ENCODE peak calls at places on chromosomes 2 and 18, in ten cellular contexts. I is ELR; L is HepG2; K is amniotic stem cell; E is stimulated activated CD4-positive, alpha-beta T cell treated with anti-CD3 and anti-CD28 coated beads, Interleukin-4, amount 100 ng/mL, for 4 hours; G is kidney glomerular epithelial cell; B is caudate nucleus; D is B cell; W is left colon; H is COR-L47. C is an unnamed sample.

GRCh38 chr2:57862727-57863126 is 183.9 kb upstream of the VRK2 start:
- DNase-seq in I (no peak), L (no peak), K (no peak), E (no peak), G (no peak), B (no peak), D (no peak), W (no peak), H (no peak), C (no peak)

GRCh38 chr2:241728000-241728399 is 6.4 kb upstream of the D2HGDH start:
- DNase-seq in I (no peak), L (no peak), K (no peak), E (no peak), G (no peak), B (no peak), D (no peak), W (no peak), H (no peak), C (no peak)

GRCh38 chr2:48146552-48146951 is 240.3 kb upstream of the FBXO11 start:
- DNase-seq in I (no peak), L (no peak), K (no peak), E (no peak), G (no peak), B (no peak), D (no peak), W (no peak), H (no peak), C (no peak)

GRCh38 chr2:134217924-134218323 is 35.9 kb upstream of the MGAT5 start:
- DNase-seq in I (peak; percentile 45), L (no peak), K (no peak), E (peak; percentile 31), G (no peak), B (no peak), D (no peak), W (no peak), H (no peak), C (no peak)

GRCh38 chr2:238747114-238747513 is 100.8 kb upstream of the TWIST2 start:
- DNase-seq in I (no peak), L (no peak), K (no peak), E (no peak), G (no peak), B (no peak), D (no peak), W (no peak), H (no peak), C (no peak)

GRCh38 chr2:176137883-176138282 is 8.4 kb downstream of the HOXD8 start:
- DNase-seq in I (no peak), L (peak; percentile 33), K (no peak), E (no peak), G (no peak), B (no peak), D (no peak), W (peak; percentile 26), H (no peak), C (no peak)

GRCh38 chr2:206989306-206989705 is 50.0 kb downstream of the CPO start:
- DNase-seq in I (peak; percentile 62), L (peak; percentile 49), K (no peak), E (no peak), G (no peak), B (no peak), D (peak; percentile 42), W (peak; percentile 15), H (no peak), C (no peak)

GRCh38 chr2:95019572-95019971 is 5.9 kb upstream of the MAL start:
- DNase-seq in I (no peak), L (no peak), K (no peak), E (no peak), G (no peak), B (no peak), D (no peak), W (no peak), H (no peak), C (no peak)

GRCh38 chr18:40911582-40912254 is 1043.3 kb upstream of the PIK3C3 start:
- DNase-seq in I (peak; percentile 66), L (no peak), K (peak; percentile 3), E (no peak), G (no peak), B (no peak), D (no peak), W (no peak), H (no peak), C (no peak)

GRCh38 chr18:76455015-76455676 is 39.9 kb downstream of the ZNF516 start:
- DNase-seq in I (no peak), L (no peak), K (no peak), E (no peak), G (no peak), B (no peak), D (no peak), W (no peak), H (no peak), C (no peak)

GRCh38 chr2:136437461-136437860 is 319.5 kb upstream of the CXCR4 start:
- DNase-seq in I (no peak), L (no peak), K (no peak), E (no peak), G (no peak), B (no peak), D (no peak), W (no peak), H (no peak), C (no peak)

GRCh38 chr2:45184606-45185005 is 175.4 kb upstream of the SIX2 start:
- DNase-seq in I (peak; percentile 86), L (no peak), K (peak; percentile 35), E (no peak), G (peak; percentile 82), B (no peak), D (no peak), W (no peak), H (no peak), C (no peak)

GRCh38 chr2:187593697-187594096 is 39.5 kb upstream of the TFPI start:
- DNase-seq in I (peak; percentile 51), L (no peak), K (no peak), E (no peak), G (peak; percentile 14), B (no peak), D (no peak), W (no peak), H (no peak), C (no peak)

GRCh38 chr2:74740395-74741075 is 86.5 kb downstream of the SEMA4F start:
- DNase-seq in I (peak; percentile 99), L (peak; percentile 76), K (peak; percentile 91), E (no peak), G (peak; percentile 92), B (no peak), D (no peak), W (peak; percentile 73), H (no peak), C (no peak)

GRCh38 chr2:120820263-120820884 is 84.7 kb downstream of the GLI2 start:
- DNase-seq in I (peak; percentile 73), L (no peak), K (peak; percentile 42), E (no peak), G (no peak), B (no peak), D (no peak), W (peak; percentile 20), H (no peak), C (no peak)

GRCh38 chr2:156031121-156031520 is 301.4 kb downstream of the NR4A2 start:
- DNase-seq in I (no peak), L (no peak), K (no peak), E (no peak), G (no peak), B (no peak), D (no peak), W (no peak), H (no peak), C (no peak)

GRCh38 chr2:69830045-69830905 is 815 bp downstream of the GMCL1 start:
- DNase-seq in I (peak; percentile 65), L (peak; percentile 47), K (no peak), E (peak; percentile 12), G (peak; percentile 35), B (no peak), D (no peak), W (peak; percentile 71), H (peak; percentile 3), C (no peak)

GRCh38 chr2:69915050-69915945 is at the start of gene MXD1:
- DNase-seq in I (peak; percentile 38), L (no peak), K (no peak), E (no peak), G (no peak), B (no peak), D (no peak), W (peak; percentile 51), H (no peak), C (no peak)

GRCh38 chr2:47695800-47696477 is 87.0 kb upstream of the MSH6 start:
- DNase-seq in I (no peak), L (no peak), K (no peak), E (no peak), G (no peak), B (no peak), D (no peak), W (no peak), H (no peak), C (peak; percentile 11)

GRCh38 chr2:208040199-208041171 is 15.2 kb upstream of the PLEKHM3 start:
- DNase-seq in I (peak; percentile 80), L (peak; percentile 65), K (peak; percentile 33), E (peak; percentile 48), G (peak; percentile 63), B (no peak), D (peak; percentile 69), W (peak; percentile 77), H (peak; percentile 14), C (no peak)